ENCODE peak calls at places on chromosomes 3 and 15, in nine cellular contexts. Z is fibroblast of mammary gland; L is pancreas; W is lower lobe of right lung; B is HCT116; O is cardiac muscle cell; Q is uterus; M is AG09309; C is CD4-positive, CD25-positive, alpha-beta regulatory T cell. N is an unnamed sample.
A peak's percentile ranks its signal among the peaks of the same experiment; 100 is the strongest.

GRCh38 chr3:27623085-27623753 is 98.9 kb downstream of the EOMES start:
- DNase-seq in B (no peak), W (no peak), L (no peak), O (no peak), Z (peak; percentile 33), M (no peak), Q (peak; percentile 27), C (no peak), N (peak; percentile 85)

GRCh38 chr3:66073464-66074141 is 34.9 kb upstream of the MAGI1 start:
- DNase-seq in B (no peak), L (no peak), W (no peak), C (no peak), Q (no peak), M (no peak), O (no peak), Z (no peak), N (no peak)

GRCh38 chr3:4986175-4986610 is 7.0 kb downstream of the BHLHE40 start:
- DNase-seq in W (no peak), Q (no peak), B (no peak), L (no peak), Z (peak; percentile 65), M (no peak), O (no peak), C (no peak), N (peak; percentile 58)

GRCh38 chr3:169354774-169355501 is 308.6 kb downstream of the MECOM start:
- DNase-seq in Q (no peak), W (no peak), Z (no peak), C (no peak), B (no peak), L (no peak), M (no peak), O (no peak), N (no peak)

GRCh38 chr3:185986201-185986600 is 48.4 kb upstream of the TRA2B start:
- DNase-seq in C (no peak), B (no peak), Z (no peak), O (no peak), M (no peak), Q (no peak), L (no peak), W (no peak), N (no peak)

GRCh38 chr3:127729556-127730056 is 56.9 kb downstream of the ABTB1 start:
- DNase-seq in L (no peak), M (no peak), B (no peak), O (no peak), Q (no peak), Z (no peak), C (no peak), W (no peak), N (peak; percentile 35)

GRCh38 chr15:29039466-29040366 is 153.9 kb downstream of the APBA2 start:
- DNase-seq in W (no peak), Q (no peak), Z (no peak), B (no peak), L (no peak), O (no peak), M (no peak), C (no peak), N (no peak)

GRCh38 chr15:88707766-88708165 is 69.0 kb downstream of the ISG20 start:
- DNase-seq in Z (peak; percentile 20), M (no peak), O (no peak), C (no peak), Q (no peak), B (no peak), L (no peak), W (no peak), N (peak; percentile 17)

GRCh38 chr3:117955196-117955595 is 1079.5 kb downstream of the IGSF11 start:
- DNase-seq in M (no peak), W (no peak), L (no peak), B (no peak), C (no peak), Z (no peak), Q (no peak), O (no peak), N (no peak)

GRCh38 chr15:70936326-70936725 is 43.7 kb downstream of the LRRC49 start:
- DNase-seq in M (no peak), Q (no peak), C (no peak), W (peak; percentile 17), Z (peak; percentile 19), B (no peak), L (no peak), O (peak; percentile 63), N (peak; percentile 12)

GRCh38 chr3:102089904-102090492 is 240.7 kb downstream of the NFKBIZ start:
- DNase-seq in L (no peak), C (no peak), B (no peak), M (peak; percentile 96), Q (no peak), W (no peak), O (no peak), Z (peak; percentile 82), N (peak; percentile 63)

GRCh38 chr3:195613468-195614069 is 29.8 kb upstream of the APOD start:
- DNase-seq in O (no peak), Q (no peak), M (no peak), L (no peak), C (no peak), Z (peak; percentile 29), B (no peak), W (no peak), N (no peak)

GRCh38 chr3:195612075-195612800 is 28.5 kb upstream of the APOD start:
- DNase-seq in Q (no peak), B (no peak), C (no peak), Z (no peak), M (no peak), L (peak; percentile 53), W (no peak), O (no peak), N (no peak)

DNA sequence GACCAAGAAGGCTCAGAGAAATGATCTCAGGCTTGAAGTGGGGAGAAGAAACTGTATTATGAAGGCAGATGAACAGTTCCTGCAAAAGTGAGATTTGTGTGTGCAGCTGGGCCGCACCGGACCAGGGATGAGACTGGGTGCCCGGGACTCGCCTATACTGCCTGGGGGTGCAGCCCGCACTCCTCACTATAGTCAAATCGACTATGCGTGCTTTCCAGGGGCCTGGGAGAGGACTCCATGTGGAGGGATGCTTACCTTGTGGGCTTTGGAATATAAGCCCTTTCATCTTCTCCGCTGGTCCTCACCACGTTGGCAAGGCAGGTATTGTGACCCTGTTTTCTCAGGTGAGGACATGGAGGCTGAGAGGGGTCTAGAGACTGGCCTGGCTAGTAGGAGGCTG is 32.9 kb upstream of the APOD start:
- DNase-seq in Q (no peak), M (no peak), O (no peak), C (no peak), L (no peak), Z (no peak), B (no peak), W (no peak), N (no peak)
- H3K4me3 ChIP-seq in Q (no peak overlapping the region), M (no peak overlapping the region), O (no peak overlapping the region), C (no peak overlapping the region), L (no peak overlapping the region), Z (no peak overlapping the region), B (no peak overlapping the region), W (no peak overlapping the region), N (no peak overlapping the region)

DNA sequence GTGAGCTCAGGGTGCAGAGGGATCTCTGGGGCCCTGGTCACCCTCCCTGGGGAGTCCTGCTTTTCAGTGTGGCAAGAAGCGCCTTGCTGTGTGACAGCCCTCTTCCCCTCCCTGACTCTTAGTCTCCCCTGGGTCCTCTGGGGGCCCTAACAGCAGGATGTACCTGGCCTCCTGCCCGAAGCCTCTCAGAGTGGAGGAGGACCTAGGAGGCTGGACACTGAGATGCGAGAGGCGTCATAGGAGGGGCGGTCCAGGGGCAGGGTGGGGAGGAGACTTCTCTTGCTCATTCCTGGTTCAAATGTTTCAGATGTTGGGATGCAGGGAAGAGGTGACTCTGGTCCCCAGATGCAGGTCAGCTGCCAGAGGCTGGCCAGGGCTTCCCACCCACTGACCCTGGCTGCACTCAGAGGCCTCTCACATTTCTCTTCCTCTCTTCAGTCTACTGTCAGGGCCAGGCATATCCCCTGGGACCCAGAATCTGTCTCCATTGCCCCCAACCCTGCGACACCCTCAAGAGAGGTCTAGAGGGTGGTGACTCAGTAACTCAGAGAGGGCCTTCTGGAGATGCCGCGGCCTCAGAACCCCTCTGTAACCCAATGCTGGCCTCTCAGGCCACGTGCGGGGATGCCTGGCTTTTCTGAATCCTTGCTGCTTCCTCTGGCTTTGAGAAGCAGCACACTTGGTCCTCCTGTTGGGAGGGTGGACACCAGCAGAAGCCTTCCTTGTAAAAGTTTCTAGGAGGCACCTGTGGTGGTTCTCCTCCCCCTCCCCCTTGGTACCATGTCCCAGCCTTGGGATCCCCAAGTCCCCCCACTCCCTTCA is 25.9 kb downstream of the SNX33 start:
- DNase-seq in M (no peak), L (peak; percentile 72), Z (peak; percentile 88), Q (peak; percentile 91), B (no peak), C (no peak), O (no peak), W (peak; percentile 74), N (peak; percentile 88)
- H3K4me3 ChIP-seq in M (no peak overlapping the region), L (no peak overlapping the region), Z (no peak overlapping the region), Q (no peak overlapping the region), B (no peak overlapping the region), C (no peak overlapping the region), O (no peak overlapping the region), W (no peak overlapping the region), N (no peak overlapping the region)

DNA sequence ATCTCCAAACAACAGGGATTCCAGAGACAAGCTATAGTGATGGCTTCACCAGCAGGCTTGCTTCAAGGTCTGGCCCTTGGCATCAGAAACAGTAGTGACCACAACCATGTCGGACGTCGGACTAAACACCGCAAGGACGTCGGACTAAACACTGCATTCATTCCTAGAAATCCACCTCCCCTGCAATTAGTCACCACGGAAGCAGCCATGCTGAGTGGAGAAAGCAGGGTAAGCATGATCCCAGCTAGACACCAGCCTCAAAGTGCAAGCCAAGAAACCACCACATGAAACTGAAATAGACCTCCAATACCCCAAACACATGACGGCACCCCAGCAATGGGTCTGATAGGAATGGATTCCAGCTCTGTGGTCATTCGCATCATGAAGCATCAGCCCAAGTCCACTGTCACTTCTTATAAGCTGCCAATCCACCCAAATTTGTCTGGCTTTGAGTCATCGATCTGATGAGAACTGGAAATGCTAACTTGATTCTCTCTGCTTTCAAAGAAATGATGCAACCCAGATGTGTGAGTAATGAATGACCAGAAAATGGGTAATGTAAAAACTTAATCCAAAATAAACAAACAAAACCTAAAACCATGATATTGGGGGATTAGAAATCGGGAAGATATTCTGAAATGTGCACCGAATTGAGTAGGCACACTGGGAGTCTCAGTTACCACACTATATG is 348.3 kb upstream of the TMCO5A start:
- DNase-seq in Q (no peak), Z (peak; percentile 91), L (no peak), B (no peak), C (no peak), W (no peak), O (no peak), M (peak; percentile 7), N (peak; percentile 61)
- H3K4me3 ChIP-seq in Q (no peak overlapping the region), Z (no peak overlapping the region), L (no peak overlapping the region), B (no peak overlapping the region), C (no peak overlapping the region), W (no peak overlapping the region), O (no peak overlapping the region), M (no peak overlapping the region), N (no peak overlapping the region)

DNA sequence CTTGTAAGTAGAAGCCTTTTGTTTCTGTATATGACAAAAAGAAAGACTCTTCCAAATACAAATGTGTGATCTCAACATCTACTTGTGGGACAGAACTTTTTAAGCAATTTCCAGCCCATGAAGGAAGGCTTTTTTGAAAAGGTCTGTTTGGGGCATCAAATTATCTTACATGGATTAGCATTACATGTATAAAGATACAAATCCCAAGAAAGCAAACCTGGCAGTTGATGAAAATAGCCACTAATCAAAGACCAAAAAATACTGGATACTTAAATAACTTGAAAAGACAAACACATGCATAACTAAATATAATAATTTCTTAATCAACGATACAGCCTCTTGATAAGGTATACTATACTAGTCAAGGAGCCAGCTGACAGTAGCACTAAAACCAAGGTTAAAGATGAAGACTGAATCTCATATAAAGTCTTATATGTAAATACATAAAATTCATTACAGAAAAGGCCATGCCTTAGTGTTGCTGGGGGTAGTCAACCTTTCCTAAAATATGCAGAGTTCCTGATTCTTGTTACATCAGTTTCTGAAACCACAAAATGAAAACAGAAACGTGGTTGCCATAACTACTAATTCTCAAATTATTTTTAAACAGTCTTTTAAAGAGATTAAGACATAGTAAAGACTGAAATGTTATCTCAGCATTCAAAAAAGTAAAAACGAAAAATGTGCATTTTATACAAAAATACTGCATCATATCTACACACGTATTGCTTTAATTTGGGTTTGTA is 2.0 kb downstream of the ANKRD28 start:
- DNase-seq in M (no peak), L (no peak), C (no peak), O (no peak), Z (peak; percentile 59), Q (no peak), B (no peak), W (no peak), N (peak; percentile 79)
- H3K4me3 ChIP-seq in M (peak overlapping the region; percentile 41), L (no peak overlapping the region), C (peak overlapping the region; percentile 75), O (no peak overlapping the region), Z (peak overlapping the region; percentile 92), Q (peak overlapping the region; percentile 39), B (no peak overlapping the region), W (peak overlapping the region; percentile 48), N (peak overlapping the region; percentile 76)

N was measured in fibroblast of pulmonary artery.